ENCODE peak calls at places on chromosomes 1 and 21, in nine cellular contexts. N is mucosa of descending colon, B is cardiac muscle cell, L is fibroblast of pulmonary artery, F is IMR-90, P is astrocyte of the cerebellum, E is kidney epithelial cell, J is transverse colon, G is colonic mucosa. H is an unnamed sample.

GRCh38 chr1:155458111-155458510 is 104.5 kb downstream of the ASH1L start:
- DNase-seq in F (no peak), P (no peak), B (no peak), E (no peak), L (no peak), J (no peak), N (no peak), G (no peak), H (no peak)

GRCh38 chr1:156664949-156665411 is 12.2 kb downstream of the NES start:
- DNase-seq in G (peak; percentile 47), L (no peak), B (peak; percentile 92), N (peak; percentile 42), J (peak; percentile 45), P (no peak), E (no peak), F (no peak), H (peak; percentile 82)

GRCh38 chr1:74681449-74681848 is 7.9 kb upstream of the ERICH3 start:
- DNase-seq in N (no peak), J (no peak), G (no peak), P (no peak), E (no peak), F (no peak), B (no peak), L (no peak), H (no peak)

GRCh38 chr1:231187556-231187955 is 25.7 kb downstream of the TRIM67 start:
- DNase-seq in F (no peak), L (no peak), N (no peak), P (no peak), J (no peak), G (no peak), E (no peak), B (no peak), H (no peak)

GRCh38 chr1:235266325-235266724 is 61.7 kb downstream of the ARID4B start:
- DNase-seq in F (no peak), G (no peak), E (no peak), B (no peak), N (no peak), P (no peak), J (no peak), L (peak; percentile 24), H (no peak)

GRCh38 chr1:67308136-67308535 is 463 bp downstream of the IL12RB2 start:
- DNase-seq in E (no peak), N (no peak), G (no peak), B (no peak), J (no peak), P (no peak), L (no peak), F (no peak), H (no peak)

GRCh38 chr1:32413507-32414185 is 19.4 kb upstream of the BSDC1 start:
- DNase-seq in L (peak; percentile 82), J (peak; percentile 65), B (peak; percentile 58), N (peak; percentile 86), P (no peak), G (peak; percentile 80), E (no peak), F (peak; percentile 68), H (peak; percentile 61)

GRCh38 chr1:167173516-167174184 is 47.0 kb upstream of the POU2F1 start:
- DNase-seq in B (no peak), L (no peak), F (no peak), E (no peak), J (no peak), P (peak; percentile 70), G (no peak), N (no peak), H (no peak)

GRCh38 chr1:50973255-50973654 is 3.2 kb downstream of the CDKN2C start:
- DNase-seq in J (no peak), P (no peak), F (no peak), L (no peak), E (no peak), N (no peak), B (no peak), G (no peak), H (no peak)

GRCh38 chr1:50972766-50973165 is 2.7 kb downstream of the CDKN2C start:
- DNase-seq in N (no peak), F (no peak), P (no peak), E (no peak), B (no peak), G (no peak), L (no peak), J (no peak), H (no peak)

GRCh38 chr1:50975436-50975835 is 5.4 kb downstream of the CDKN2C start:
- DNase-seq in B (no peak), F (no peak), P (no peak), L (no peak), E (no peak), J (no peak), G (no peak), N (no peak), H (no peak)

GRCh38 chr1:50974618-50974935 is 4.5 kb downstream of the CDKN2C start:
- DNase-seq in P (no peak), L (no peak), E (no peak), B (no peak), N (no peak), J (no peak), G (no peak), F (no peak), H (no peak)

DNA sequence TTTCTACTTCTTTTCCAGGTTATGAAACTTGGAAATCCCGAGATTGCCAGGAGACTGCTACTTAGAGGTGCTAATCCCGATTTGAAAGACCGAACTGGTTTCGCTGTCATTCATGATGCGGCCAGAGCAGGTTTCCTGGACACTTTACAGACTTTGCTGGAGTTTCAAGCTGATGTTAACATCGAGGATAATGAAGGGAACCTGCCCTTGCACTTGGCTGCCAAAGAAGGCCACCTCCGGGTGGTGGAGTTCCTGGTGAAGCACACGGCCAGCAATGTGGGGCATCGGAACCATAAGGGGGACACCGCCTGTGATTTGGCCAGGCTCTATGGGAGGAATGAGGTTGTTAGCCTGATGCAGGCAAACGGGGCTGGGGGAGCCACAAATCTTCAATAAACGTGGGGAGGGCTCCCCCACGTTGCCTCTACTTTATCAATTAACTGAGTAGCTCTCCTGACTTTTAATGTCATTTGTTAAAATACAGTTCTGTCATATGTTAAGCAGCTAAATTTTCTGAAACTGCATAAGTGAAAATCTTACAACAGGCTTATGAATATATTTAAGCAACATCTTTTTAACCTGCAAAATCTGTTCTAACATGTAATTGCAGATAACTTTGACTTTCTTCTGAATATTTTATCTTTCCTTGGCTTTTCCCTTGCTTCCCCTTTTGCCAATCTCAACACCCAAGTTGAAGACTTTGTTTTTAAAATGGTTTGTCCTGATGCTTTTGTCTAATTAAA is 4.0 kb downstream of the CDKN2C start:
- DNase-seq in B (no peak), L (no peak), E (no peak), J (no peak), N (no peak), G (no peak), F (no peak), P (no peak), H (no peak)
- H3K4me3 ChIP-seq in B (no peak overlapping the region), L (no peak overlapping the region), E (no peak overlapping the region), J (no peak overlapping the region), N (no peak overlapping the region), G (no peak overlapping the region), F (no peak overlapping the region), P (no peak overlapping the region), H (peak overlapping the region; percentile 22)

DNA sequence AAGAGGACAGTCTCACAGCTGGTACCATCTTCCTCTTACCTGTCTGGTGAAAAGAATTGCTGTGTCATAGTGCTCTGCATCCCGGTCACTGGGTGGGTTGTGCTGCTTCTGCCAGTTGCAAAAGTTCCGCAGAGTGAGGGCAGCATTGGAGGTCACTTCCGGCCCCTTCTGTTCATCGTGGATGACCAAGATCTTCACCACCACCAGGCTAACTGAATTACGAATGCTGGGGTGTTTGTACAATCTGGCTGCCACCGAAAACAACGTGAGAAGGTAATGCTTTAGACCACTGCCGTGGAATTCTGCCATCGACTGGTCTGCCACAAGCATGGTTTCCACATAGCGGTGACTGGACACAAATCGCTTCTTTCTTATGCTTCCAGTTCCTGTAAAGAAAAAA is 2.9 kb downstream of the ADAMTS1 start:
- DNase-seq in N (no peak), P (no peak), G (no peak), J (no peak), L (peak; percentile 69), E (no peak), B (no peak), F (peak; percentile 64), H (no peak)
- H3K4me3 ChIP-seq in N (no peak overlapping the region), P (peak overlapping the region; percentile 86), G (peak overlapping the region; percentile 52), J (peak overlapping the region; percentile 54), L (peak overlapping the region; percentile 84), E (peak overlapping the region; percentile 83), B (peak overlapping the region; percentile 97), F (peak overlapping the region; percentile 97), H (peak overlapping the region; percentile 72)

GRCh38 chr1:180524915-180525695 is 22.7 kb upstream of the ACBD6 start:
- DNase-seq in E (no peak), J (no peak), L (no peak), P (no peak), N (no peak), B (no peak), F (no peak), G (no peak), H (no peak)

GRCh38 chr1:180524160-180524914 is 22.0 kb upstream of the ACBD6 start:
- DNase-seq in G (no peak), E (no peak), P (no peak), B (no peak), J (no peak), F (peak; percentile 62), L (no peak), N (no peak), H (no peak)

GRCh38 chr1:180519846-180520245 is 17.5 kb upstream of the ACBD6 start:
- DNase-seq in E (no peak), J (no peak), B (no peak), G (no peak), N (no peak), P (no peak), F (no peak), L (no peak), H (no peak)

GRCh38 chr1:180522204-180522497 is 19.8 kb upstream of the ACBD6 start:
- DNase-seq in B (peak; percentile 60), L (no peak), P (no peak), N (no peak), F (no peak), E (no peak), J (no peak), G (no peak), H (no peak)

GRCh38 chr1:180521474-180522203 is 19.3 kb upstream of the ACBD6 start:
- DNase-seq in N (no peak), P (no peak), J (no peak), L (peak; percentile 23), E (no peak), F (no peak), B (peak; percentile 48), G (no peak), H (no peak)
- H3K4me3 ChIP-seq in N (no peak overlapping the region), P (no peak overlapping the region), J (no peak overlapping the region), L (no peak overlapping the region), E (no peak overlapping the region), F (no peak overlapping the region), B (no peak overlapping the region), G (no peak overlapping the region), H (no peak overlapping the region)

GRCh38 chr21:26115899-26116298 is 54.7 kb downstream of the APP start:
- DNase-seq in N (no peak), G (no peak), B (no peak), L (peak; percentile 90), P (peak; percentile 53), F (peak; percentile 75), E (no peak), J (no peak), H (no peak)
- H3K4me3 ChIP-seq in N (no peak overlapping the region), G (no peak overlapping the region), B (no peak overlapping the region), L (no peak overlapping the region), P (no peak overlapping the region), F (no peak overlapping the region), E (no peak overlapping the region), J (no peak overlapping the region), H (no peak overlapping the region)